ENCODE peak calls at places on chromosomes 13 and 19, in ten cellular contexts. One of them, this sample, is unnamed.

GRCh38 chr13:33070713-33071112 is 54.5 kb downstream of the KL start:
- DNase-seq in Peyer's patch: no peak
- DNase-seq in A549: no peak
- DNase-seq in esophagus muscularis mucosa: no peak
- DNase-seq in tibial nerve: no peak
- DNase-seq in adrenal gland: no peak
- DNase-seq in uterus: no peak
- DNase-seq in GM12892: no peak
- DNase-seq in prostate gland: no peak
- DNase-seq in body of pancreas: no peak
- DNase-seq in this sample: no peak

GRCh38 chr19:30076751-30077670 is 135.0 kb downstream of the URI1 start:
- DNase-seq in Peyer's patch: no peak
- DNase-seq in A549: no peak
- DNase-seq in esophagus muscularis mucosa: no peak
- DNase-seq in tibial nerve: no peak
- DNase-seq in adrenal gland: no peak
- DNase-seq in uterus: no peak
- DNase-seq in GM12892: no peak
- DNase-seq in prostate gland: no peak
- DNase-seq in body of pancreas: no peak
- DNase-seq in this sample: no peak

GRCh38 chr19:32123355-32123940 is 222.0 kb upstream of the ZNF507 start:
- DNase-seq in Peyer's patch: no peak
- DNase-seq in A549: no peak
- DNase-seq in esophagus muscularis mucosa: peak; percentile 87
- DNase-seq in tibial nerve: no peak
- DNase-seq in adrenal gland: no peak
- DNase-seq in uterus: no peak
- DNase-seq in GM12892: no peak
- DNase-seq in prostate gland: no peak
- DNase-seq in body of pancreas: no peak
- DNase-seq in this sample: no peak

GRCh38 chr13:99606322-99607089 is 105.2 kb downstream of the TM9SF2 start:
- DNase-seq in Peyer's patch: peak; percentile 94
- DNase-seq in A549: peak; percentile 50
- DNase-seq in esophagus muscularis mucosa: peak; percentile 97
- DNase-seq in tibial nerve: peak; percentile 79
- DNase-seq in adrenal gland: peak; percentile 88
- DNase-seq in uterus: peak; percentile 88
- DNase-seq in GM12892: peak; percentile 71
- DNase-seq in prostate gland: peak; percentile 87
- DNase-seq in body of pancreas: peak; percentile 91
- DNase-seq in this sample: peak; percentile 93

GRCh38 chr13:102901615-102902305 is 55.9 kb downstream of the ERCC5 start:
- DNase-seq in Peyer's patch: no peak
- DNase-seq in A549: no peak
- DNase-seq in esophagus muscularis mucosa: no peak
- DNase-seq in tibial nerve: no peak
- DNase-seq in adrenal gland: no peak
- DNase-seq in uterus: no peak
- DNase-seq in GM12892: no peak
- DNase-seq in prostate gland: no peak
- DNase-seq in body of pancreas: no peak
- DNase-seq in this sample: no peak

GRCh38 chr13:80235559-80236296 is 105.2 kb downstream of the SPRY2 start:
- DNase-seq in Peyer's patch: no peak
- DNase-seq in A549: no peak
- DNase-seq in esophagus muscularis mucosa: no peak
- DNase-seq in tibial nerve: no peak
- DNase-seq in adrenal gland: no peak
- DNase-seq in uterus: no peak
- DNase-seq in GM12892: no peak
- DNase-seq in prostate gland: no peak
- DNase-seq in body of pancreas: peak; percentile 15
- DNase-seq in this sample: peak; percentile 14

GRCh38 chr19:13604902-13605586 is 98.8 kb upstream of the CACNA1A start:
- DNase-seq in Peyer's patch: no peak
- DNase-seq in A549: no peak
- DNase-seq in esophagus muscularis mucosa: no peak
- DNase-seq in tibial nerve: no peak
- DNase-seq in adrenal gland: no peak
- DNase-seq in uterus: no peak
- DNase-seq in GM12892: no peak
- DNase-seq in prostate gland: no peak
- DNase-seq in body of pancreas: no peak
- DNase-seq in this sample: no peak

GRCh38 chr13:66933527-66933926 is 296.6 kb downstream of the PCDH9 start:
- DNase-seq in Peyer's patch: no peak
- DNase-seq in A549: no peak
- DNase-seq in esophagus muscularis mucosa: no peak
- DNase-seq in tibial nerve: no peak
- DNase-seq in adrenal gland: no peak
- DNase-seq in uterus: no peak
- DNase-seq in GM12892: no peak
- DNase-seq in prostate gland: no peak
- DNase-seq in body of pancreas: no peak
- DNase-seq in this sample: no peak

DNA sequence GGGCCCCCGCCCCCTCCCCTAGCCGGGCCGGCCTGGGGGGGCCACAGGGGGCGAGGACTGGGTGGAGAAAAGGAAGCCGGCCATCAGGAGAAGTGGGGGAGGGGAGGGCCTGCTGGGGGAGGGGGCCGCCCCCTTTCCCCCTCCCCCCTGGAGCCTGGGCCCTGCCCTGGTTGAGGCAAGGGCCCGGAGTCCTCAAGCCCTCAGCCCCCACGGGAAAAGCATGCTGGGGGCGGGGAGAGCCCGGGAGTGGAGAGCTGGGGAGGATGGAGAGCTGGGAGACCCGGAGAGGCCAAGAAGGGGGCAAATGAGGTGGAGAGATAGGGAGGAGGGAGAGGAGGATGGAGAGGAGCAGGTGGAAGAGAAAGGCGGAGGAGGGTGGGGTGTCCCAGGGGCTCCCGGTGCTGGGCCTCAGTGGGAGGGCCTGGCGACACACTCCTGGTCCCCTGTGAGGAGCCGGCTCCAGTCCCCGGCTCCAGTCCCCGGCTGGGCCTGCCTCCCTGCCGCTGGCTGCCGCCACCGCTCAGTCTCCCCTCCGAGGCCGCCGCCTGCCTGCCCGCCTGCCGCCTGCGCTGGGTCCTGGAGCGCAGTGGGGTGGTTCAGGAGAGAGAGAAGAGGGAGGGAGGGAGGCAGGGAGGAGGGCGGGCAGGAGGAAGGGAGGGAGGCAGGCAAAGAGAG is at the start of gene GRIK5:
- DNase-seq in Peyer's patch: no peak
- DNase-seq in A549: no peak
- DNase-seq in esophagus muscularis mucosa: no peak
- DNase-seq in tibial nerve: no peak
- DNase-seq in adrenal gland: no peak
- DNase-seq in uterus: peak; percentile 30
- DNase-seq in GM12892: no peak
- DNase-seq in prostate gland: no peak
- DNase-seq in body of pancreas: peak; percentile 24
- DNase-seq in this sample: no peak
- TF ChIP-seq POLR2A in Peyer's patch: no peak
- TF ChIP-seq POLR2A in A549: no peak
- TF ChIP-seq POLR2A in esophagus muscularis mucosa: no peak
- TF ChIP-seq POLR2A in tibial nerve: no peak
- TF ChIP-seq POLR2A in adrenal gland: no peak
- TF ChIP-seq POLR2A in uterus: peak; percentile 33
- TF ChIP-seq POLR2A in GM12892: no peak
- TF ChIP-seq POLR2A in prostate gland: no peak
- TF ChIP-seq POLR2A in body of pancreas: peak; percentile 36
- TF ChIP-seq POLR2A in this sample: no peak

DNA sequence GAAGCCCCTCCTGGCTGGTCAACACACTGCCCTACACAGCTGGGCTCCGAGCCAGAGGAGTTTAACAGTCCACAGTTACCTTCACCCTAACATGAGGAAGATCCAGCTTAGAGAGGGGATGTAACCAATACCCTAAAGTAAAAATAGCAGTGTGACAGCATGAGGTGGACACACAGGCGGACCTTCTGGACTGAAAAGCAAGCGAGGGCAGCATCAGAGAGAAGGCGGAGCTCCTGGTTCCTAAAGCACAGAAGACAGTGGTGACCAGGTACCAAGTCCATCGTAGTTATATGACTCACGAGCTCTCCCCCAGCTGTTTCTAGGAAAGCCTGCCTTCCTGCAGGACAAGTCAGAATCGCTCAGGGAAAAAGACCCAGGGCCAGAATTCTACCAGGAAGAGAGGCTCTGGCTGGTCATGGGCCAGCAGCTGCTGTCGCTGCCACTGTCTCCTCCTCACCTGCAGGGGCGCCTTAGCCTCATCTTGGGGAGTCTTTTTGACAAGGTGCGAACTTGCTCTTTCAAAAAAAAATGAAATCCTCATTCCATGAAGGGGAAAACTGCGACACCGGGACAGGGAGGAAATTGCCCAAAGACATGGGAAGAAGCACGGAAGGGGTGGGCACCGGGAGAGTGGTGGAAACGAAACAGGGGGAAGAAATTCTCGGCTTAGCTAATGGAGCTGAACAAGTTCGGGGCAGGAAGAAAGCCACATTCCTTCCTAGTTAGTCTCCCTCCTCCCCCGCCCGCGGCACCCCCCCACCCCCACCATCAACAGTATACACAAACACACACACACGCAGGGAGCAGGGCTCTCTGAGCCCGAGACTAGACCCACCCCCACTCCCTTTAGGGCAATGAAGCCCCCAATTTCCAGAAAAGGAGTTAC is 1.7 kb downstream of the ELL start:
- DNase-seq in Peyer's patch: peak; percentile 91
- DNase-seq in A549: peak; percentile 53
- DNase-seq in esophagus muscularis mucosa: no peak
- DNase-seq in tibial nerve: no peak
- DNase-seq in adrenal gland: peak; percentile 78
- DNase-seq in uterus: peak; percentile 80
- DNase-seq in GM12892: no peak
- DNase-seq in prostate gland: peak; percentile 76
- DNase-seq in body of pancreas: peak; percentile 88
- DNase-seq in this sample: peak; percentile 63
- TF ChIP-seq POLR2A in Peyer's patch: peak; percentile 69
- TF ChIP-seq POLR2A in A549: no peak
- TF ChIP-seq POLR2A in esophagus muscularis mucosa: no peak
- TF ChIP-seq POLR2A in tibial nerve: no peak
- TF ChIP-seq POLR2A in adrenal gland: no peak
- TF ChIP-seq POLR2A in uterus: peak; percentile 14
- TF ChIP-seq POLR2A in GM12892: no peak
- TF ChIP-seq POLR2A in prostate gland: peak; percentile 35
- TF ChIP-seq POLR2A in body of pancreas: peak; percentile 40
- TF ChIP-seq POLR2A in this sample: no peak

GRCh38 chr19:803686-804418 is 6.6 kb downstream of the PTBP1 start:
- DNase-seq in Peyer's patch: no peak
- DNase-seq in A549: no peak
- DNase-seq in esophagus muscularis mucosa: no peak
- DNase-seq in tibial nerve: no peak
- DNase-seq in adrenal gland: peak; percentile 28
- DNase-seq in uterus: no peak
- DNase-seq in GM12892: no peak
- DNase-seq in prostate gland: no peak
- DNase-seq in body of pancreas: no peak
- DNase-seq in this sample: no peak

GRCh38 chr19:801861-802496 is 4.7 kb downstream of the PTBP1 start:
- DNase-seq in Peyer's patch: no peak
- DNase-seq in A549: no peak
- DNase-seq in esophagus muscularis mucosa: no peak
- DNase-seq in tibial nerve: no peak
- DNase-seq in adrenal gland: peak; percentile 60
- DNase-seq in uterus: no peak
- DNase-seq in GM12892: no peak
- DNase-seq in prostate gland: peak; percentile 61
- DNase-seq in body of pancreas: no peak
- DNase-seq in this sample: no peak

GRCh38 chr19:802888-803561 is 5.8 kb downstream of the PTBP1 start:
- DNase-seq in Peyer's patch: no peak
- DNase-seq in A549: no peak
- DNase-seq in esophagus muscularis mucosa: no peak
- DNase-seq in tibial nerve: no peak
- DNase-seq in adrenal gland: no peak
- DNase-seq in uterus: no peak
- DNase-seq in GM12892: no peak
- DNase-seq in prostate gland: no peak
- DNase-seq in body of pancreas: no peak
- DNase-seq in this sample: no peak

GRCh38 chr19:801030-801860 is 4.0 kb downstream of the PTBP1 start:
- DNase-seq in Peyer's patch: peak; percentile 61
- DNase-seq in A549: no peak
- DNase-seq in esophagus muscularis mucosa: no peak
- DNase-seq in tibial nerve: no peak
- DNase-seq in adrenal gland: peak; percentile 83
- DNase-seq in uterus: peak; percentile 64
- DNase-seq in GM12892: no peak
- DNase-seq in prostate gland: no peak
- DNase-seq in body of pancreas: peak; percentile 87
- DNase-seq in this sample: no peak

DNA sequence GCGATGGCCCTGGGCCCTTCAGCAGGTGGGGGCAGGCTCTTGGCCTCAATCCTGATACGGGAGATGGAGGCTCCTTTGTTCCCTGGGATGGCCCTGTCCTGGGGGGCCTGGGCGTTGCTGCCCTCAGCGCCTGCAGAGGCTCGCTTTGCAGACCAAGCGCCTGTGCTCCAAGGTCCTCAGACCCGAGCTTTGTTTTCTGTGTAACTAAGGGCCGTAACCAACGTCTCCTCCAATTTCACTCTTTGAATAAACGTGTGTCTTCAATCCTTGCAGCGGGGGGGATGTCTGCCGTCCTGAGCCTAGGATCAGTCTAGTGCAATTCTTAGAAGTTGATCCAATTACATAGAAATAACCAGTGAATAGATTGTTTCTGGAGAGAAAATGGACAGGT is 5.2 kb downstream of the PTBP1 start:
- DNase-seq in Peyer's patch: no peak
- DNase-seq in A549: no peak
- DNase-seq in esophagus muscularis mucosa: no peak
- DNase-seq in tibial nerve: no peak
- DNase-seq in adrenal gland: no peak
- DNase-seq in uterus: no peak
- DNase-seq in GM12892: no peak
- DNase-seq in prostate gland: no peak
- DNase-seq in body of pancreas: no peak
- DNase-seq in this sample: no peak
- TF ChIP-seq POLR2A in Peyer's patch: no peak
- TF ChIP-seq POLR2A in A549: no peak
- TF ChIP-seq POLR2A in esophagus muscularis mucosa: no peak
- TF ChIP-seq POLR2A in tibial nerve: no peak
- TF ChIP-seq POLR2A in adrenal gland: no peak
- TF ChIP-seq POLR2A in uterus: no peak
- TF ChIP-seq POLR2A in GM12892: no peak
- TF ChIP-seq POLR2A in prostate gland: no peak
- TF ChIP-seq POLR2A in body of pancreas: no peak
- TF ChIP-seq POLR2A in this sample: no peak

DNA sequence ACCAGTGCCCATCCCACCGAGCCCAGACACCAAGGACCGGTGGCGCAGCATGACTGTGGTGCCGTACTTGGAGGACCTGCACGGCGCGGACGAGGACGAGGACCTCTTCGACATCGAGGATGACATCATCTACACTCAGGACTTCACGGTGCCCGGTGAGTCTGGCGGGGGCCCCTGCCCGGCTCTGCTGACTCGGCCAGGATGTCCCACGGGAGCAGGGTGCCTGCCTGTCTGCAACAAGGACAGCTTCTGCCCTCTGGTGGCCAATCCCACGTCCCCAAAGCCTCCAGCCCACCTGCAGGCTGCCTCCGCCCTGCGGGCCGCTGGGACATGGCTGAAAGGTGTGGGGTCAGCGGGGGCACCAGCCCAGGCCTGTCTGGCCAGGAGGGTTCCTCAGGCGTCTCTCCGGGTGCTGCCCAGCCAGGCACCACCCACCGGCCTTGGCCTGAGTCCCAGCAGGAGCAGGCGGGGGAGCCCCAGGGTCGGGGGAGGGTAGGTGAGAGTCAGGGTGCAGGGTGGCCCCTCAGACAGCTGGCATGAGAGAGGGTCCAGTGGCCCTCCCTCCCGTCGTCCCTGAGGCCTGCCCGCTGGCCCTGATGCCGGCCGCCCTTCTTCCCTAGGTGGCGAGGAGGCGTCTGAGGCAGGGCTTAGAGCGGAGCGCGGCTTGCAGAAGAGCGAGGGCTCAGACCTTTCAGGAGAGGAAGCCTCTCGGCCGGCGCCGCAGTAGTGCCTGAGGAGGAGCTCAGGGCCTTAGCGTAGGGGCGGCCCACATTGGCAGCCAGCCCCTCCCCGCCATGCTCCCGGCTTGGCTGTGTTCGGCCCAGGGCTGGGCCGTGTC is 14.6 kb downstream of the CBARP start:
- DNase-seq in Peyer's patch: peak; percentile 67
- DNase-seq in A549: no peak
- DNase-seq in esophagus muscularis mucosa: no peak
- DNase-seq in tibial nerve: no peak
- DNase-seq in adrenal gland: peak; percentile 69
- DNase-seq in uterus: no peak
- DNase-seq in GM12892: peak; percentile 80
- DNase-seq in prostate gland: no peak
- DNase-seq in body of pancreas: peak; percentile 45
- DNase-seq in this sample: no peak
- TF ChIP-seq POLR2A in Peyer's patch: no peak
- TF ChIP-seq POLR2A in A549: no peak
- TF ChIP-seq POLR2A in esophagus muscularis mucosa: no peak
- TF ChIP-seq POLR2A in tibial nerve: no peak
- TF ChIP-seq POLR2A in adrenal gland: no peak
- TF ChIP-seq POLR2A in uterus: no peak
- TF ChIP-seq POLR2A in GM12892: no peak
- TF ChIP-seq POLR2A in prostate gland: no peak
- TF ChIP-seq POLR2A in body of pancreas: no peak
- TF ChIP-seq POLR2A in this sample: no peak

This sample was measured in H54.